ENCODE peak calls at places on chromosome X, in four cellular contexts. X is H1, E is K562, U is IMR-90. K is an unnamed sample.

GRCh38 chrX:114075073-114075673 is 508.7 kb upstream of the HTR2C start:
- DNase-seq in X (no peak), U (no peak), E (no peak), K (no peak)

GRCh38 chrX:107691024-107691448 is 62.7 kb downstream of the PRPS1 start:
- DNase-seq in E (peak; percentile 46), U (no peak), X (no peak), K (no peak)

GRCh38 chrX:140432328-140433025 is 72.4 kb downstream of the SOX3 start:
- DNase-seq in X (no peak), U (no peak), E (no peak), K (no peak)

GRCh38 chrX:22366166-22366702 is 93.5 kb downstream of the CBLL2 start:
- DNase-seq in X (no peak), U (peak; percentile 27), E (no peak), K (no peak)

GRCh38 chrX:24774650-24775049 is 80.9 kb downstream of the POLA1 start:
- DNase-seq in X (no peak), E (no peak), U (no peak), K (no peak)

GRCh38 chrX:72125331-72126047 is 6.2 kb downstream of the RTL5 start:
- DNase-seq in U (no peak), E (no peak), X (no peak), K (no peak)

GRCh38 chrX:1487401-1487800 is 34.7 kb upstream of the ASMTL start:
- DNase-seq in U (no peak), E (no peak), X (no peak), K (no peak)

GRCh38 chrX:78119521-78120227 is 15.6 kb downstream of the PGK1 start:
- DNase-seq in U (no peak), X (no peak), E (no peak), K (no peak)

GRCh38 chrX:110244951-110245480 is 72.9 kb downstream of the AMMECR1 start:
- DNase-seq in E (no peak), U (peak; percentile 4), X (no peak), K (no peak)

GRCh38 chrX:12307961-12308360 is 169.7 kb downstream of the FRMPD4 start:
- DNase-seq in X (no peak), E (no peak), U (no peak), K (no peak)

GRCh38 chrX:153828723-153829548 is 1.4 kb downstream of the PDZD4 start:
- DNase-seq in X (no peak), E (no peak), U (no peak), K (no peak)

GRCh38 chrX:80747832-80748231 is 61.8 kb downstream of the BRWD3 start:
- DNase-seq in E (no peak), X (no peak), U (peak; percentile 16), K (no peak)

GRCh38 chrX:43860646-43861370 is 21.4 kb downstream of the MAOB start:
- DNase-seq in X (no peak), E (no peak), U (peak; percentile 1), K (no peak)

GRCh38 chrX:771536-771935 is 140.9 kb downstream of the SHOX start:
- DNase-seq in U (no peak), E (no peak), X (no peak), K (no peak)

GRCh38 chrX:80765226-80765625 is 44.5 kb downstream of the BRWD3 start:
- DNase-seq in U (peak; percentile 77), E (no peak), X (no peak), K (no peak)

GRCh38 chrX:134999469-134999868 is 8.7 kb downstream of the SMIM10 start:
- DNase-seq in E (peak; percentile 51), X (no peak), U (peak; percentile 69), K (peak; percentile 2)

GRCh38 chrX:48573690-48574269 is 504 bp upstream of the RBM3 start:
- DNase-seq in E (peak; percentile 87), U (no peak), X (no peak), K (no peak)

GRCh38 chrX:40423299-40423698 is 157.5 kb upstream of the ATP6AP2 start:
- DNase-seq in U (no peak), X (no peak), E (no peak), K (no peak)

GRCh38 chrX:21905976-21906375 is 34.5 kb upstream of the SMS start:
- DNase-seq in U (no peak), X (no peak), E (no peak), K (no peak)

DNA sequence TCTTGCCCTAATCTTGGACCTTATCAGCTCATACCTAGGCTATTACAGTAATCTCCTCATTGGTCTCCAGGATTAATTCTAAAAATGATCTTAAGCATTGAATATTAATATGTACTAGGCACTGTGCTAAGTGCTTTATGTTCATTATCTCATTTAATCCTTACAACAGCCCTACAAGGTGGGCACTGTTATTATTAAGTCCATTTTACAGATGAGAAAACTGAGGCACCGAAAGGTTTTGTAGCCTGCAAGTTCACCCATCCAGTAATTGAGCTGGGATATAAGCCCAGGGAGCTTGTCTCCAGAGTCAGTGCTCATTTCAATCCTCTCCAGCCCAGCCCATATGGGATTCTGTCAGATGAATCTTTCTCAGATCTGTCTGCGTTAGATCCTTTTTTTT is 20.8 kb downstream of the SLC25A43 start:
- DNase-seq in E (no peak), U (no peak), X (no peak), K (no peak)
- TF ChIP-seq CHD1 in E (no peak), U (no peak), X (no peak), K (no peak)

DNA sequence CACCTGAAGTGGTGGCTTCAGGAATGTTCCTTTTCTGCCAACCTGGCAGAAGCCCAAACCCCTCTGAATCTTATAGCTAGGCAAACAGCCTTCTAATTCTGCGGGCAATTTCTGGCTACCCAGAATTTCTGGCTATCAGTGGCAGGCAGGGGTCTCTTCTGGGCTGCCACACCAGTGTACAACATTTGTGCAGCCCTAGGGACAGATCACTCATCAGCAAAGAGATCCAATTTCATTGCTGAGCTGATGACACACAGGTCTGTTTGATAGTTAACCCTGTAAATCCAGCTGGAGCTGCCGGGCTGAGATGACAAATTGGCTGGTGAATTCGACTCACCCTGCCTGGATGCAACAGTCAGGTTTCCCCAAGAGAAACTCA is 2.4 kb downstream of the MID1 start:
- DNase-seq in X (no peak), U (peak; percentile 75), E (no peak), K (no peak)
- TF ChIP-seq CHD1 in X (no peak), U (no peak), E (no peak), K (no peak)

DNA sequence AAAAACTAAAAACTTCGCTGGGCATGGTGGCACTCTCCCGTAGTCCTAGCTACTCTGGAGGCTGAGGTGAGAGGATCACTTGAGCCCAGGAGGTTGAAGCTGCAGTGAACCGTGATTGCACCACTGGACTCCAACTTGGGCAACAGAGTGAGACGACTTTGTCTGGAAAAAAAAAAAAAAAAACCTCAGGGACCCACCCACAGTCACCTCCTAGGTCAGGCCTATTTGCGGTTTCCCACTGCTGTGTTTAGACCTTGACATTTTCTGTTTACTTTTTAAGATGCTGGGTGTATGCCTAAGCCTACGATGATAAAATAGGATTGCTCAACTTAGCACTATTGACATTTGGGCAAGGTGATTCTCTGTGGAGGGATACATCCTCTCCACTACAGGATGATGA is 197.4 kb upstream of the TBL1X start:
- DNase-seq in X (no peak), U (no peak), E (no peak), K (no peak)
- TF ChIP-seq CHD1 in X (no peak), U (no peak), E (no peak), K (no peak)

DNA sequence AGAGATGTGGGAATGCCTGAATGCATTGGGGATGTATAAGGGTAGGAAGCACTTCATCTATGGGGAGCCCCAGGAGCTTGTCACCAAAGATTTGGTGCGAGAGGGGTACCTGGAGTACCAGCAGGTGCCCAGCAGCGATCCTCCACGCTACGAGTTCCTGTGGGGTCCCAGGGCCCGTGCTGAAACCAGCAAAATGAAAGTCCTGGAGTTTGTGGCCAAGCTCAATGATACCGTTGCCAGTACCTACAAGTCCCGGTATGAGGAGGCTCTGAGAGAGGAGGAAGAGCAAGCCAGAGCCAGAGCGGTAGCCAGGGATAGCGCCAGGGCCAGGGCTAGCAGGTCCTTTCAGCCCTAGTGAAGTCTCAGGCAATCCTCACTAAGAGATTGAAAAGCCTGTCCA is 3.8 kb downstream of the MAGEB17 start:
- DNase-seq in E (no peak), U (no peak), X (no peak), K (no peak)
- TF ChIP-seq CHD1 in E (no peak), U (no peak), X (no peak), K (no peak)

DNA sequence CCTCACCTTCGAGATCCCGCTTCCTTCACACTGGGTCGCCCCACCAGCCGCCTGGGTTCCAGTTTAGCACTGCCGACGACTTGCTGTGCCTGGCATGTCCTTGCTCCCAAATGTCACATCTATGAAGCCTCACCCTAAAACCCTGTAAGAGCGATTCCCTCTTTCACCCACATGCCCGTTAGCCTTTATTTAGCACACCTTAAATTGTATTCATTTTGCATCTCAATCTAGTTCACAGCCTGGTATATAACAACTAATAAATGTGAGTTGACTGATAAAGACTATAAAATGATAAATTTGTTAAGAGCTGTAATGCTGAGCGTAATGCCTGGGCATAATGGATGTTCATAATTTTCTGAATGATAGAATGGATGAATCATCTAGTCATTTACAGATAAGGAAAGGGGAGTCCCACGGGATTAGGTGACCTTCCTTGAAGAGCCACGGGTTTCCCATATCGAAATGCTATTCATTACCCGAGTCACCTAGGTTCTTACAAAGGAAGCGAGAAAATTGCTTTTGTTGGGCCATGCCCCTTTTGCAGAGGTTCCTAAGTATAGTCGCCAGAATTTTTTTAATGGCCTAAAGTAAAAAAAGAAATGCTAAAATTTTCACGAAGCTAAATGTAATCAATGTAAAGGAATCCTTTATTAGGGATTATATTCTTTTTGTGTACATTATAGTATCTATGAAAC is 1.1 kb upstream of the AP1S2 start:
- DNase-seq in U (no peak), E (peak; percentile 14), X (no peak), K (no peak)
- TF ChIP-seq CHD1 in U (no peak), E (no peak), X (no peak), K (no peak)

DNA sequence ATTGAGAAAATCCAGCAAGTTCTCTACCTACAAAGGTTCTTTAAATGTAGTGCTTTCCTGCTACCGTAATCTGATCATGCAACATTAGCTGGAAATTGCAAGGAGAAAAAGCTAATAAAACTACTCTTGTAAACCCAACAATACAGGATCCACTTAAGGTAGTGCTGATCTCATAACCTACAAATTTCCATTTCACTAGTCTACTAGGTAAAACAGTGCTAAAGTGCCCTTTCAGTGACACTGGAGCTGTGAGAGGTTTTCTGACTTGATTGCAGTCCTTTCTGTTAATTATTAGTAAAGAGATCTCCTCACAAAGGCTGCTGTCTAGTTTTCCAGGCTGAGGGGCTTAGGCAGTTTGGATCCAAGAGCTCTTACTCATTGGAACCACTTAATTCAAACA is 1118.7 kb downstream of the SH3BGRL start:
- DNase-seq in E (no peak), U (no peak), X (no peak), K (no peak)
- TF ChIP-seq CHD1 in E (no peak), U (no peak), X (no peak), K (no peak)

GRCh38 chrX:149570668-149571067 is 16.6 kb downstream of the MAGEA9B start:
- DNase-seq in E (no peak), U (peak; percentile 86), X (no peak), K (no peak)
- TF ChIP-seq CHD1 in E (no peak), U (no peak), X (no peak), K (no peak)

GRCh38 chrX:123138473-123138872 is 45.6 kb upstream of the GRIA3 start:
- DNase-seq in U (no peak), E (no peak), X (no peak), K (no peak)
- TF ChIP-seq CHD1 in U (no peak), E (no peak), X (no peak), K (no peak)

K was measured in GM12878.